ENCODE peak calls at places on chromosome 14, in nine cellular contexts. B, M, Q, N, Y, X, I, L and O are unnamed samples.
A peak's percentile ranks its signal among the peaks of the same experiment; 100 is the strongest.

GRCh38 chr14:90495357-90496276 is 98.8 kb downstream of the CALM1 start:
- DNase-seq in B (peak; percentile 44), M (no peak), Q (peak; percentile 72), N (peak; percentile 66), Y (peak; percentile 77), X (no peak), I (peak; percentile 53), L (peak; percentile 79), O (peak; percentile 14)

GRCh38 chr14:102487204-102487577 is 22.4 kb downstream of the ANKRD9 start:
- DNase-seq in B (no peak), M (no peak), Q (no peak), N (no peak), Y (no peak), X (no peak), I (no peak), L (no peak), O (no peak)

GRCh38 chr14:100841445-100842403 is 15.8 kb downstream of the MEG3 start:
- DNase-seq in B (no peak), M (no peak), Q (no peak), N (no peak), Y (no peak), X (peak; percentile 60), I (no peak), L (no peak), O (no peak)

GRCh38 chr14:81176224-81176623 is 44.5 kb downstream of the GTF2A1 start:
- DNase-seq in B (no peak), M (no peak), Q (no peak), N (no peak), Y (no peak), X (no peak), I (peak; percentile 49), L (peak; percentile 8), O (peak; percentile 65)

GRCh38 chr14:75521415-75522199 is 662 bp upstream of the BATF start:
- DNase-seq in B (no peak), M (no peak), Q (no peak), N (no peak), Y (no peak), X (no peak), I (no peak), L (no peak), O (no peak)

GRCh38 chr14:29548948-29549370 is 378.7 kb downstream of the PRKD1 start:
- DNase-seq in B (peak; percentile 42), M (no peak), Q (peak; percentile 81), N (peak; percentile 69), Y (peak; percentile 70), X (peak; percentile 85), I (no peak), L (peak; percentile 78), O (peak; percentile 78)

GRCh38 chr14:55832122-55832911 is 252.3 kb downstream of the KTN1 start:
- DNase-seq in B (peak; percentile 11), M (no peak), Q (no peak), N (no peak), Y (no peak), X (no peak), I (no peak), L (no peak), O (no peak)

GRCh38 chr14:93160353-93160801 is 24.3 kb downstream of the MOAP1 start:
- DNase-seq in B (no peak), M (no peak), Q (peak; percentile 20), N (peak; percentile 75), Y (peak; percentile 35), X (no peak), I (no peak), L (peak; percentile 48), O (peak; percentile 37)

GRCh38 chr14:95515080-95515489 is 1.4 kb downstream of the SYNE3 start:
- DNase-seq in B (no peak), M (no peak), Q (no peak), N (no peak), Y (peak; percentile 38), X (no peak), I (peak; percentile 68), L (peak; percentile 90), O (no peak)

GRCh38 chr14:50928002-50928635 is 16.2 kb downstream of the PYGL start:
- DNase-seq in B (no peak), M (no peak), Q (peak; percentile 90), N (no peak), Y (peak; percentile 84), X (no peak), I (no peak), L (no peak), O (no peak)

GRCh38 chr14:65335548-65335947 is 77.0 kb upstream of the FUT8 start:
- DNase-seq in B (no peak), M (no peak), Q (no peak), N (no peak), Y (no peak), X (no peak), I (no peak), L (no peak), O (no peak)

GRCh38 chr14:104970231-104971068 is 7.7 kb downstream of the AHNAK2 start:
- DNase-seq in B (peak; percentile 29), M (no peak), Q (peak; percentile 96), N (peak; percentile 75), Y (peak; percentile 88), X (no peak), I (peak; percentile 85), L (peak; percentile 37), O (no peak)

GRCh38 chr14:96304956-96305355 is 48.9 kb downstream of the BDKRB1 start:
- DNase-seq in B (no peak), M (no peak), Q (no peak), N (no peak), Y (no peak), X (no peak), I (no peak), L (no peak), O (peak; percentile 21)

GRCh38 chr14:51726166-51726899 is 74.6 kb downstream of the FRMD6 start:
- DNase-seq in B (no peak), M (no peak), Q (peak; percentile 60), N (no peak), Y (no peak), X (no peak), I (no peak), L (no peak), O (no peak)

GRCh38 chr14:102504302-102504950 is 5.2 kb downstream of the ANKRD9 start:
- DNase-seq in B (no peak), M (no peak), Q (no peak), N (no peak), Y (no peak), X (no peak), I (no peak), L (no peak), O (no peak)

GRCh38 chr14:21526672-21527319 is 650 bp upstream of the SALL2 start:
- DNase-seq in B (no peak), M (no peak), Q (no peak), N (no peak), Y (no peak), X (peak; percentile 67), I (no peak), L (peak; percentile 45), O (peak; percentile 72)

GRCh38 chr14:88542857-88543795 is 11.7 kb downstream of the PTPN21 start:
- DNase-seq in B (no peak), M (no peak), Q (no peak), N (no peak), Y (no peak), X (no peak), I (no peak), L (no peak), O (peak; percentile 56)

GRCh38 chr14:89973234-89973823 is 17.6 kb downstream of the TDP1 start:
- DNase-seq in B (peak; percentile 27), M (peak; percentile 55), Q (peak; percentile 72), N (peak; percentile 67), Y (peak; percentile 80), X (peak; percentile 24), I (peak; percentile 68), L (peak; percentile 76), O (peak; percentile 82)

GRCh38 chr14:61346793-61347192 is 25.4 kb downstream of the PRKCH start:
- DNase-seq in B (no peak), M (no peak), Q (no peak), N (no peak), Y (no peak), X (no peak), I (no peak), L (no peak), O (no peak)

GRCh38 chr14:101950516-101951215 is 13.7 kb upstream of the DYNC1H1 start:
- DNase-seq in B (no peak), M (no peak), Q (no peak), N (no peak), Y (no peak), X (no peak), I (no peak), L (no peak), O (no peak)

GRCh38 chr14:78245238-78245637 is 75.1 kb downstream of the NRXN3 start:
- DNase-seq in B (no peak), M (no peak), Q (no peak), N (no peak), Y (no peak), X (no peak), I (no peak), L (no peak), O (no peak)

GRCh38 chr14:105287249-105288102 is 13.3 kb downstream of the BRF1 start:
- DNase-seq in B (no peak), M (no peak), Q (no peak), N (no peak), Y (no peak), X (no peak), I (no peak), L (no peak), O (no peak)

GRCh38 chr14:83470466-83470865 is 1936.8 kb upstream of the SEL1L start:
- DNase-seq in B (no peak), M (no peak), Q (peak; percentile 11), N (no peak), Y (peak; percentile 31), X (no peak), I (no peak), L (peak; percentile 27), O (no peak)

GRCh38 chr14:61179776-61180398 is 101.3 kb downstream of the TMEM30B start:
- DNase-seq in B (no peak), M (no peak), Q (peak; percentile 45), N (no peak), Y (no peak), X (no peak), I (no peak), L (no peak), O (no peak)

GRCh38 chr14:73280903-73281302 is 43.6 kb downstream of the PAPLN start:
- DNase-seq in B (no peak), M (no peak), Q (no peak), N (no peak), Y (no peak), X (no peak), I (no peak), L (no peak), O (no peak)

GRCh38 chr14:36676236-36676635 is 14.6 kb downstream of the PAX9 start:
- DNase-seq in B (no peak), M (no peak), Q (no peak), N (no peak), Y (no peak), X (no peak), I (no peak), L (no peak), O (no peak)

GRCh38 chr14:20803221-20803620 is 577 bp upstream of the RNASE1 start:
- DNase-seq in B (no peak), M (no peak), Q (no peak), N (no peak), Y (no peak), X (no peak), I (peak; percentile 24), L (no peak), O (no peak)